ENCODE peak calls at places on chromosomes 6 and 20, in nine cellular contexts. L, U, R, Q, E, S, A, D and C are unnamed samples.
A peak's percentile ranks its signal among the peaks of the same experiment; 100 is the strongest.

GRCh38 chr6:100347901-100348550 is 116.7 kb downstream of the SIM1 start:
- DNase-seq in L (no peak), U (peak; percentile 89), R (no peak), Q (no peak), E (peak; percentile 26), S (no peak), A (no peak), D (no peak), C (no peak)

GRCh38 chr6:3517350-3517749 is 60.5 kb upstream of the SLC22A23 start:
- DNase-seq in L (no peak), U (peak; percentile 90), R (no peak), Q (no peak), E (peak; percentile 93), S (no peak), A (no peak), D (no peak), C (no peak)

GRCh38 chr6:34484391-34484790 is 18.5 kb downstream of the PACSIN1 start:
- DNase-seq in L (no peak), U (no peak), R (no peak), Q (no peak), E (no peak), S (no peak), A (no peak), D (no peak), C (no peak)

GRCh38 chr6:111228094-111228493 is 140.8 kb downstream of the SLC16A10 start:
- DNase-seq in L (no peak), U (peak; percentile 59), R (no peak), Q (no peak), E (peak; percentile 8), S (no peak), A (no peak), D (no peak), C (no peak)

GRCh38 chr6:43970913-43971775 is 156.1 kb downstream of the MRPL14 start:
- DNase-seq in L (no peak), U (peak; percentile 23), R (no peak), Q (peak; percentile 25), E (peak; percentile 17), S (no peak), A (no peak), D (no peak), C (no peak)

GRCh38 chr6:54718541-54719023 is 128.0 kb upstream of the FAM83B start:
- DNase-seq in L (no peak), U (no peak), R (no peak), Q (no peak), E (no peak), S (no peak), A (no peak), D (no peak), C (no peak)

GRCh38 chr20:41643504-41643938 is 25.3 kb upstream of the CHD6 start:
- DNase-seq in L (no peak), U (peak; percentile 87), R (no peak), Q (peak; percentile 90), E (peak; percentile 12), S (no peak), A (no peak), D (peak; percentile 46), C (no peak)

GRCh38 chr6:39451831-39452230 is 129.3 kb upstream of the KCNK16 start:
- DNase-seq in L (no peak), U (no peak), R (peak; percentile 18), Q (no peak), E (no peak), S (no peak), A (no peak), D (no peak), C (no peak)

GRCh38 chr6:140078552-140079126 is 704.2 kb upstream of the CITED2 start:
- DNase-seq in L (no peak), U (peak; percentile 97), R (no peak), Q (no peak), E (peak; percentile 96), S (no peak), A (no peak), D (no peak), C (no peak)

GRCh38 chr20:63148696-63149095 is 67.2 kb downstream of the YTHDF1 start:
- DNase-seq in L (peak; percentile 59), U (no peak), R (no peak), Q (no peak), E (no peak), S (no peak), A (no peak), D (no peak), C (no peak)

GRCh38 chr20:58169441-58169840 is 59.0 kb downstream of the ANKRD60 start:
- DNase-seq in L (peak; percentile 3), U (peak; percentile 94), R (no peak), Q (no peak), E (peak; percentile 79), S (no peak), A (no peak), D (no peak), C (no peak)

GRCh38 chr20:59820204-59821041 is 113.0 kb downstream of the SYCP2 start:
- DNase-seq in L (no peak), U (no peak), R (no peak), Q (peak; percentile 77), E (no peak), S (no peak), A (no peak), D (peak; percentile 54), C (peak; percentile 63)

GRCh38 chr20:36950432-36951197 is 893 bp downstream of the SAMHD1 start:
- DNase-seq in L (peak; percentile 75), U (peak; percentile 10), R (peak; percentile 54), Q (peak; percentile 37), E (peak; percentile 31), S (no peak), A (peak; percentile 57), D (no peak), C (no peak)

GRCh38 chr6:13445005-13445743 is 42.2 kb downstream of the GFOD1 start:
- DNase-seq in L (peak; percentile 81), U (peak; percentile 51), R (no peak), Q (peak; percentile 57), E (peak; percentile 66), S (no peak), A (no peak), D (peak; percentile 77), C (peak; percentile 46)

GRCh38 chr6:106411643-106412200 is 51.2 kb downstream of the CRYBG1 start:
- DNase-seq in L (no peak), U (no peak), R (no peak), Q (no peak), E (no peak), S (no peak), A (no peak), D (no peak), C (no peak)

GRCh38 chr6:130969807-130970491 is 93.1 kb downstream of the EPB41L2 start:
- DNase-seq in L (no peak), U (no peak), R (no peak), Q (no peak), E (peak; percentile 53), S (no peak), A (no peak), D (no peak), C (no peak)

GRCh38 chr6:50077385-50077784 is 27.7 kb upstream of the DEFB112 start:
- DNase-seq in L (no peak), U (no peak), R (no peak), Q (no peak), E (no peak), S (no peak), A (no peak), D (no peak), C (no peak)

GRCh38 chr20:3751664-3752385 is 15.7 kb downstream of the ADISSP start:
- DNase-seq in L (no peak), U (peak; percentile 31), R (peak; percentile 79), Q (peak; percentile 75), E (no peak), S (peak; percentile 28), A (peak; percentile 54), D (no peak), C (no peak)

GRCh38 chr6:30101939-30102700 is 10.8 kb downstream of the TRIM31 start:
- DNase-seq in L (peak; percentile 96), U (peak; percentile 74), R (peak; percentile 85), Q (peak; percentile 75), E (peak; percentile 79), S (peak; percentile 32), A (peak; percentile 41), D (peak; percentile 90), C (peak; percentile 76)

GRCh38 chr6:93679836-93680235 is 260.5 kb upstream of the EPHA7 start:
- DNase-seq in L (no peak), U (peak; percentile 15), R (no peak), Q (no peak), E (no peak), S (no peak), A (no peak), D (no peak), C (no peak)

GRCh38 chr6:122548820-122549219 is 61.4 kb upstream of the PKIB start:
- DNase-seq in L (no peak), U (no peak), R (no peak), Q (no peak), E (no peak), S (no peak), A (no peak), D (no peak), C (no peak)

GRCh38 chr6:106155219-106155830 is 69.2 kb downstream of the PRDM1 start:
- DNase-seq in L (no peak), U (no peak), R (no peak), Q (no peak), E (peak; percentile 70), S (no peak), A (no peak), D (no peak), C (no peak)

GRCh38 chr6:53359843-53360834 is 11.4 kb upstream of the ELOVL5 start:
- DNase-seq in L (no peak), U (peak; percentile 45), R (no peak), Q (no peak), E (no peak), S (no peak), A (peak; percentile 49), D (no peak), C (no peak)

GRCh38 chr20:18943542-18943941 is 130.0 kb downstream of the SCP2D1 start:
- DNase-seq in L (no peak), U (no peak), R (no peak), Q (peak; percentile 15), E (no peak), S (no peak), A (no peak), D (no peak), C (no peak)

GRCh38 chr6:43308101-43308989 is at the start of gene CRIP3:
- DNase-seq in L (peak; percentile 68), U (peak; percentile 11), R (peak; percentile 60), Q (peak; percentile 63), E (peak; percentile 45), S (peak; percentile 6), A (peak; percentile 12), D (peak; percentile 50), C (no peak)

GRCh38 chr20:273884-274283 is 16.4 kb downstream of the DEFB132 start:
- DNase-seq in L (no peak), U (no peak), R (no peak), Q (no peak), E (no peak), S (no peak), A (no peak), D (no peak), C (no peak)

GRCh38 chr20:6402026-6402425 is 279.2 kb upstream of the FERMT1 start:
- DNase-seq in L (no peak), U (peak; percentile 17), R (no peak), Q (no peak), E (no peak), S (no peak), A (no peak), D (no peak), C (no peak)

GRCh38 chr6:88304515-88304914 is 138.4 kb upstream of the CNR1 start:
- DNase-seq in L (no peak), U (no peak), R (no peak), Q (no peak), E (no peak), S (no peak), A (no peak), D (no peak), C (no peak)

GRCh38 chr6:69232506-69233194 is 564.2 kb downstream of the LMBRD1 start:
- DNase-seq in L (peak; percentile 82), U (peak; percentile 65), R (peak; percentile 63), Q (no peak), E (peak; percentile 40), S (peak; percentile 1), A (no peak), D (peak; percentile 78), C (peak; percentile 22)

GRCh38 chr6:83815631-83816030 is 37.5 kb upstream of the RIPPLY2 start:
- DNase-seq in L (no peak), U (peak; percentile 22), R (no peak), Q (no peak), E (no peak), S (no peak), A (no peak), D (no peak), C (no peak)

GRCh38 chr20:51373713-51374481 is 168.6 kb downstream of the NFATC2 start:
- DNase-seq in L (no peak), U (peak; percentile 43), R (no peak), Q (no peak), E (no peak), S (no peak), A (no peak), D (peak; percentile 36), C (no peak)